ENCODE peak calls at places on chromosomes 7 and 10, in nine cellular contexts. O is tibial nerve, P is right lobe of liver, K is heart right ventricle, D is ovary, G is SJCRH30, F is heart left ventricle, B is suprapubic skin, Z is psoas muscle. H is an unnamed sample. For H3K4me1, the result is how much of the 10 kb centered on the place peaks cover.

GRCh38 chr10:36494386-36494785 is 631.0 kb upstream of the ANKRD30A start:
- DNase-seq in K (no peak), D (no peak), Z (no peak), O (no peak), P (no peak), B (no peak), F (no peak), G (no peak), H (no peak)

GRCh38 chr10:126131338-126131737 is 235.0 kb downstream of the FANK1 start:
- DNase-seq in B (no peak), G (no peak), D (no peak), P (no peak), Z (no peak), F (no peak), O (no peak), K (no peak), H (no peak)

GRCh38 chr7:131105803-131106680 is 221.6 kb upstream of the MKLN1 start:
- DNase-seq in F (peak), D (peak), P (peak), G (peak), Z (peak), K (peak), B (peak), O (peak), H (peak)

GRCh38 chr7:70392282-70392681 is 739.7 kb upstream of the GALNT17 start:
- DNase-seq in K (no peak), O (no peak), G (no peak), B (no peak), P (no peak), D (no peak), F (no peak), Z (no peak), H (no peak)

GRCh38 chr10:98610301-98610700 is 163.6 kb upstream of the HPS1 start:
- DNase-seq in K (no peak), P (no peak), G (no peak), F (no peak), D (no peak), O (no peak), Z (no peak), B (no peak), H (no peak)

GRCh38 chr10:1150638-1150955 is 94.4 kb downstream of the WDR37 start:
- DNase-seq in P (no peak), Z (no peak), D (no peak), K (no peak), B (no peak), O (no peak), G (no peak), F (no peak), H (no peak)

GRCh38 chr10:119306964-119307363 is 99.6 kb downstream of the GRK5 start:
- DNase-seq in G (no peak), K (no peak), O (no peak), F (no peak), Z (no peak), P (no peak), B (no peak), D (no peak), H (no peak)

GRCh38 chr10:30553018-30553624 is 76.4 kb downstream of the LYZL2 start:
- DNase-seq in O (no peak), Z (no peak), P (no peak), G (no peak), B (no peak), K (no peak), D (no peak), F (no peak), H (no peak)

GRCh38 chr7:140230862-140231778 is 54.3 kb upstream of the KDM7A start:
- DNase-seq in Z (peak), D (peak), F (peak), P (peak), B (peak), K (peak), G (peak), O (no peak), H (peak)

GRCh38 chr7:43441217-43441616 is 141.7 kb upstream of the STK17A start:
- DNase-seq in B (no peak), F (no peak), Z (no peak), D (no peak), K (no peak), O (no peak), P (no peak), G (no peak), H (no peak)

DNA sequence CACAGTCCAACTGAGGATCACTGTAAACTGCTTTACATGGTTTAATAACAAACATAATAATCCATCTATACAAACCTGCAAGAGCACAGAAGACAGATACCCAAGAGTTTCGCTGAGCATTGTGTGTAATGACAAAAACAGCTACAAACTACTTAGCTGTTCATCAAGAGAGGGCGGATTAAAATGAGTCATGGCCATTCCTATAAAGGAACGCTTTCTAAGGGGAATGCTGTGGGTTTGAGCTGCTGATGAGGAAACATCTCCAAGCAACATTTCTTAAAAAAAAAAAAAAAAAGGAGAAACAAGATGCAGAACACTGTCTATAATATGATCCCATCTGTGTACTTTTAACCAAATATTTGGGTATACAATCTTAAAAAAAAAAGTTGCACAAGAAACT is 33.8 kb downstream of the VOPP1 start:
- DNase-seq in Z (no peak), B (no peak), K (no peak), P (no peak), G (no peak), D (no peak), F (no peak), O (no peak), H (no peak)
- H3K4me1 ChIP-seq in Z (half or more), B (under half), K (under half), P (under half), G (under half), D (under half), F (under half), O (under half), H (under half)

GRCh38 chr7:27149817-27150567 is 2.4 kb downstream of the HOXA3 start:
- DNase-seq in K (no peak), B (peak), P (no peak), Z (no peak), F (peak), D (peak), O (no peak), G (no peak), H (no peak)

GRCh38 chr7:27146491-27147210 is 923 bp downstream of the HOXA6 start:
- DNase-seq in P (no peak), Z (no peak), G (no peak), F (no peak), K (no peak), B (no peak), O (no peak), D (no peak), H (no peak)

GRCh38 chr7:27147211-27148030 is at the start of gene HOXA6:
- DNase-seq in Z (peak), B (peak), K (no peak), O (peak), D (peak), F (no peak), P (no peak), G (no peak), H (no peak)

GRCh38 chr7:27148776-27149641 is 1.4 kb upstream of the HOXA6 start:
- DNase-seq in B (no peak), K (no peak), G (no peak), F (no peak), D (no peak), P (no peak), O (no peak), Z (no peak), H (no peak)

DNA sequence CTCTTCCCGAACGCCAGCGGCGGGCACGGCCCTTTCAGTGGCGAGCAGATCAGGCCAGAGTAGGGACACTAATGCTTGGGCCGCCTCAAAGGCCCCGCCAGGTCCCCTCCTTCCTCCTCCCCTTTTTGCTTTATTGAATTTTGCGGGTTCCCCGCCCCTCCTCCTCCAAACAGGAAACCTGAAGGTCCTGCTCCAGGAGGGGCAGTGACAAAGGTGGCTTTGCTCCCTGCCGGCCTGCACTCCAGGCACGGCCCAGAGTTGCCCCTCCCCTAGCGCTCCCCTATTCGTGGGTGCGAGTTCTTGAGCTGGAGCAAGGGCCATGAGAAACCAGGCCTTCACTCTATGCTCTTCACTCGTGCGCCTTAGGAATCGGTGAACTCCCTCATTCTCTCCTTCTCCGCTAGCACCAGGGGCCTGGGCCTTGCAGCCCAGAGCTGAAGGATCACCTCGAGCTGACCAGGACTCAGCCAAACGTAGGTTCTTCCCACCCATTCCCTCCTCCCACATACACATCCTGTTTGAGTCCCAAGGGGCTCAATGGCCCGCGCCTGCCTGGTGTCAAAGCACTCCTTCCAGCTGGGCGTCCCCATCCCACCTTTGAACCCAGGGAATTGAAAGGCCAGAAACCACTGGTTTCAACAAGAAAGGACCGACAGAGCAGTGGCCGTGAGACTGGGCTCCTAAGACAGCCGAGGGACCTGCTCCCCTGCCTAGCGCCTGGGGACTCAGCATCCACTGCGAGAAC is 629 bp upstream of the HOXA6 start:
- DNase-seq in O (no peak), B (peak), F (no peak), Z (peak), P (no peak), K (no peak), G (no peak), D (no peak), H (no peak)
- H3K27ac ChIP-seq in O (peak), B (peak), F (no peak), Z (peak), P (no peak), K (no peak), G (no peak), D (no peak), H (peak)

DNA sequence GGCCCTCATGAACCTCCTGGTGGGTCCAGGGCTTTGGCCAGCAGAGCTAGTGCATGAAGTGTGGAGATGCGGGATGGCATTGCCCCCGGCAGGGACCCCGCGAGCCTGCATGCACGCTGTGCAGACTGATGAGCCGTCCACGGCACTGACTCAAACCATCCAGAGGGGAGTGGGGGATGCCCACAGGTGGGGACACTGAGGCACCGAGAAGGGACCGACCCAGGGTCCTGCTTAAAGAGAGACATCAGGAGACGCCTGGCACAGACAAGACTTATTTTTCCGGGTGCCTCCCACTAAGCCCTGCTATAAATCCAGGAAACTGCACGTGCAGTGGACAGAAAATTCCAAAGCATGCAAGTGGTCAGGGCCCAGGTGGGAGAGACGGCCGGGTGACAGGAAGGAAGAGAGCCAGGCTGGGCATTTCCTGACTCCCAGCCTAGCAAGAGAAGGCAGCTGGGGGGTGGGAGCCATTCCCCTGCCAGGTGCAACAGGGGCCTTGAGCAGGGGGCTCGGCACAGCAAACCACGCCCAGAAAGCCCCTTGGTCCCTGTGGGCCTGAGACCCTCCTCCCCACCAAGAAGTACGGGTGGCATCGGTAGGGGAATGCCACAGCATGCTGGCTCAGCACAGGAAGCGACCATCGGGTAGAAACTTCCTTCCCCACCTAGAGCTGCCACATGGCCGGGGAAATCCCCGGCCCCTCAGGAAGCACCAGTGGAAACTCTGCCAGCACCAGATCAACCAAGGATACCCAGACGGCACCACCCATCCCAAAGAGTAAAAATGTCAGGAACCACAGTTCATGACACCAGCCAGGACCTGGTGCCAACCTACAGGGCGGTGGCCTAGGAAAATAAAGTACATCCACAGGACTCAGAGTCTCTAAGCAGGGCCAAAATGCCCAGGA is 91.5 kb downstream of the FOXL3 start:
- DNase-seq in G (no peak), B (no peak), O (no peak), F (peak), P (peak), Z (no peak), D (peak), K (no peak), H (no peak)
- H3K4me3 ChIP-seq in G (no peak), B (no peak), O (no peak), F (no peak), P (no peak), Z (no peak), D (no peak), K (no peak), H (no peak)

DNA sequence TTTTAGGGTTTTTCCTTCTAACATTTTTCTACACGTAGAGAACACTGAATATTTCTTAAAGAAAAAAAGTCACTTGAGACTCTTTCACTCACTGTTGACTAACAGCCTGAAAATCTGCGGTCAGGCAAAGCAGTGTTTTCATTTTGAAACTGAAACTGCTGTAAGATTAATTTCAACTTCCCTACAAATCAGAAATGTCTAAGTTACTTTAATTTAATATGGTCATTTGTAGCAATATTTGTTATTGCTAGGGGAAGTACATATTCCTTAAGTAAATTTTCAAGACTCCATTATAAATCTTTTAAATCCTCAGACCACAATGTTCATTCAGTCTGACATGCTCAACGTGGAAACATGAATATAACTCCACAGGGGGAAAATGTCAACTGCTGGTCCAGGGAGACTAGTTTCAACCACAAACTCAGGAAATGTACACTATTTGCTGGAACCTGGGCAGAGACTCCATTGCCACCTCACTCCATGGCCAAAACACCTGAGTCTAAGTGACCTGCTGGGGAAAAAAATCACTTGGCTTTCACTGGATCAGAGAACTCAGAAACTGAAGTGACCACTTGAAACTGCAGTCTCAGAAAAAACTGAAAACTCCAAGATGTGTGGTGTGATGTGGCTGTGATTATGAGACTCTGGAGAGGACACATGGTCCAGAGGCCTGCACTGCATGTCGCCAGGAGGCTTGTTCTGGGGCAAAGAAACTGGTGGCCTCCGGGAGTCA is 161.2 kb downstream of the TAX1BP1 start:
- DNase-seq in O (no peak), G (peak), B (no peak), D (no peak), K (no peak), P (no peak), Z (no peak), F (no peak), H (no peak)
- H3K4me1 ChIP-seq in O (under half), G (under half), B (under half), D (under half), K (under half), P (under half), Z (under half), F (under half), H (under half)

DNA sequence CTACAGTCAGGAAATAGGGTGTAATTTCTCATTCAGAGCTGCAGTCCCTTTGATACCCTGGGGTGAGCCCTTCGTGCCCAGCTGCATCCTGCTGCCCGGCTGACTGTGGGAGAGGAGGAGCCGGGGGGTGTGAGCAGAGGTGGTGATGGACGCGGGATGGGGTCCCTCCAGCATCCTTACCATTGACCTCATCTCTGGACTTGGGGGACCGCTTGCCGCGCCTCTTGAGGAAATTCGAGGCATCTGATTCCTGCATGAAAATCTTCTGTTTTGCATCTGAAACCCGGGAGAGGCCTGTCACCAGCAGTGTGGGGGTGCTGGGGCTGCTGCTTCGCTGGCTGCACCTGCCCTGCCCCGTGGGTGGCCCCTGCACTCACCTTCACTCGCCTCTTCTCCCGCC is 816 bp downstream of the UCMA start:
- DNase-seq in Z (no peak), K (no peak), G (no peak), D (no peak), F (no peak), O (no peak), B (no peak), P (no peak), H (no peak)
- H3K27ac ChIP-seq in Z (no peak), K (no peak), G (no peak), D (no peak), F (no peak), O (no peak), B (no peak), P (no peak), H (no peak)

DNA sequence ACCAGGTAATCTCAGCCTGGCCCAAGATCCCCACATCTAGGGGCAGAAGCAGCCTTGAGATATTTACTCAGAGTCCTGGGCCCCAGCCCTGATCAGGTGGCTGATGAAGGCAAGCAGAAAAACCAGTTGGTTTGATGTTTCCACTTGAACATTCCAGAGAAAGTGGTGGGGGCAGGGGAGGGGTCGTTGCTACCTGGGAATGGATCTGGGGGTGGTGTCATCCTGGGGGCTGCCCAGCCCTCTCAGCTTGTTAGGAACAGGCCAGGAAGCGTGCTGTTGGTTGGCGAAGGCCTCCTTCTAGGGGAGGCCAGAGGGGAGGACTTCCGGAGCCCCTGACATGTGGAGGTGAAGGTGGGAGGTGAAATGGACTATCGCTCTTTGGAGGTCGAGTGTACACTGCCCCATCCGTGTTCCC is 3.7 kb upstream of the ABHD11 start:
- DNase-seq in D (no peak), Z (no peak), B (no peak), K (no peak), O (no peak), P (peak), G (no peak), F (no peak), H (peak)
- H3K4me3 ChIP-seq in D (no peak), Z (no peak), B (no peak), K (no peak), O (no peak), P (peak), G (no peak), F (no peak), H (no peak)